ENCODE peak calls at places on chromosome 14, in five cellular contexts. T is HCT116, H is breast epithelium, W is transverse colon, G is upper lobe of left lung. Q is an unnamed sample.

GRCh38 chr14:24096545-24097181 is 2.6 kb downstream of the PCK2 start:
- DNase-seq in G (no peak), H (no peak), W (no peak), T (no peak), Q (no peak)

GRCh38 chr14:65184032-65184764 is 81.9 kb upstream of the MAX start:
- DNase-seq in T (no peak), H (no peak), G (no peak), W (no peak), Q (no peak)

GRCh38 chr14:60222820-60223219 is 26.2 kb upstream of the PPM1A start:
- DNase-seq in G (peak), H (peak), T (no peak), W (no peak), Q (no peak)

GRCh38 chr14:45089813-45090212 is 5.9 kb downstream of the PRPF39 start:
- DNase-seq in T (no peak), W (no peak), G (no peak), H (no peak), Q (no peak)

GRCh38 chr14:68865542-68865941 is 72.7 kb upstream of the ZFP36L1 start:
- DNase-seq in T (no peak), H (no peak), W (no peak), G (no peak), Q (no peak)

GRCh38 chr14:65421201-65421981 is 8.9 kb downstream of the FUT8 start:
- DNase-seq in W (no peak), T (no peak), G (no peak), H (no peak), Q (no peak)

GRCh38 chr14:103854822-103855733 is 7.7 kb upstream of the PPP1R13B start:
- DNase-seq in H (peak), T (no peak), W (peak), G (peak), Q (no peak)

GRCh38 chr14:54278087-54278486 is 118.7 kb upstream of the CDKN3 start:
- DNase-seq in G (no peak), H (no peak), T (no peak), W (no peak), Q (no peak)

GRCh38 chr14:104724981-104725771 is 1.1 kb downstream of the ADSS1 start:
- DNase-seq in H (no peak), G (no peak), T (no peak), W (peak), Q (no peak)

GRCh38 chr14:72638021-72638420 is 255.9 kb downstream of the DPF3 start:
- DNase-seq in T (no peak), G (no peak), H (no peak), W (no peak), Q (peak)

GRCh38 chr14:23071244-23071974 is 14.1 kb upstream of the CDH24 start:
- DNase-seq in W (peak), T (no peak), H (peak), G (peak), Q (peak)

GRCh38 chr14:89025581-89026236 is 201.3 kb downstream of the TTC8 start:
- DNase-seq in W (no peak), H (no peak), T (no peak), G (no peak), Q (peak)

GRCh38 chr14:98602983-98603382 is 669.0 kb downstream of the BCL11B start:
- DNase-seq in T (no peak), G (no peak), W (no peak), H (no peak), Q (peak)

GRCh38 chr14:24279301-24280186 is 8.1 kb upstream of the RABGGTA start:
- DNase-seq in T (no peak), H (no peak), G (peak), W (no peak), Q (no peak)

GRCh38 chr14:71022015-71022919 is 115.0 kb downstream of the PCNX1 start:
- DNase-seq in T (peak), W (no peak), H (no peak), G (no peak), Q (no peak)

GRCh38 chr14:102824832-102825231 is 47.6 kb downstream of the TRAF3 start:
- DNase-seq in W (no peak), T (no peak), G (no peak), H (peak), Q (no peak)

GRCh38 chr14:94227029-94227428 is 52.9 kb downstream of the PPP4R4 start:
- DNase-seq in H (no peak), W (no peak), G (no peak), T (no peak), Q (no peak)

GRCh38 chr14:75280448-75280830 is 1.8 kb downstream of the FOS start:
- DNase-seq in T (no peak), G (no peak), H (peak), W (no peak), Q (no peak)

DNA sequence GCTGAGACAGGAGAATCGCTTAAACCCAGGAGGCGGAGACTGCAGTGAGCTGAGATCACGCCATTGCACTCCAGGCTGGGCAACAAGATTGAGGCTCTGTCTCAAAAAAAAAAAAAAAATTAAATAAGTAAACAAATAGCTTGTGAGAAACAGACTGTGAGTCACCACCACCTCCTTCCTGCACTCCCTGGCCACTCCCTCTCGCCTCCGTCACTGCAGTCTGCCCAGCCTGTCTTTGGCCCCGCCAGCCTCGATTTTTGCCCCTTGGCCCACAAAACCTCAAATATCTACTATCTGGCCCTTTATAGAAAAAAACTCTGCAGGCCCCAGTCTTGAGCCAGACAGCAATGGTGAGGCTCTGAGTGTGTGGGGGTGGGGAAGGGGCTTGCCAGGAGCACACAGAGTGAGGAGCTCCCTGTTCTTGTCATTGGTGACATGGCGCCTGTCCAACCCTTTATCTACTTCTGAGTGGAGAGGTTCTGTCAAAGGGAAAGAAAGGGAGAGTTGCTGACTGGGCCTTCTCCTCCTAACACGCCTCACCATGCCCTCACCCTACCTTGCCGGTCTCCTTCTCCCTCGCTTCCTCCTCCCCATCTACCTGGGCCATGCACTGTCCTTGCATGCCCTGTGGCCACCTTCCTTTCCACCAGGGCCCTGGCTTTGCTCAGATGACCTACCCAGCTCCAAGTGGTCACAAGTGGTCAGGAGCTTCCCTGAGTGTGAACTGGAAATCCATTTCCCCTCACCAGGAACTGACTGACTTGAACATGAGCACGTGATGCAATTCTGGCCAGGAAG is 22.1 kb downstream of the LGMN start:
- DNase-seq in G (peak), W (peak), T (peak), H (peak), Q (no peak)
- TF ChIP-seq POLR2AphosphoS5 in G (no peak), W (no peak), T (no peak), H (no peak), Q (no peak)

GRCh38 chr14:74204481-74204880 is 34.8 kb upstream of the VSX2 start:
- DNase-seq in G (no peak), W (no peak), H (no peak), T (no peak), Q (no peak)
- TF ChIP-seq POLR2AphosphoS5 in G (no peak), W (no peak), H (no peak), T (no peak), Q (no peak)

DNA sequence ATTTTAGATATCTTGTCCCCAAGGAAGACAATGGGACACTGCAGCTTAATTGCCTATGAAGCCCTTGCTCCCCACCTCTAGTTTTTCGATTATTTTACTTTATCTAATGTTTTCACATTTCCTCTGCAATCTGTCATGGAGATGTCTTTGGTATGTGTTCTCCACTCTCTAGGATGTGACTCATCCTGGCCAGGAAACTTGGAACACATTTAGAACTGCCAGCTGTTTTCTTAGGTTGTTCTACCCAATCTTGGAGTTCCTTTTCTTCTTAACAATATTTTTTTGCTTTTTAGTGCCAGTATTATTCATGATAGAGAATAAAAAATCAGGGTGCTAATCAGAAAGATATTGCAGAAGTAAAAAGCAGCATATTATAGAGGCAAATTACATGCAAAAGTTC is 101.7 kb upstream of the CLEC14A start:
- DNase-seq in T (no peak), G (no peak), H (no peak), W (no peak), Q (no peak)
- TF ChIP-seq POLR2AphosphoS5 in T (no peak), G (peak), H (no peak), W (no peak), Q (no peak)

GRCh38 chr14:92577321-92577742 is 63.8 kb downstream of the RIN3 start:
- DNase-seq in W (no peak), H (no peak), T (no peak), G (no peak), Q (no peak)

GRCh38 chr14:92572050-92572449 is 58.5 kb downstream of the RIN3 start:
- DNase-seq in G (no peak), H (no peak), T (no peak), W (no peak), Q (no peak)

GRCh38 chr14:92575773-92576303 is 62.3 kb downstream of the RIN3 start:
- DNase-seq in H (no peak), T (no peak), G (no peak), W (no peak), Q (no peak)

GRCh38 chr14:92573761-92574498 is 60.3 kb downstream of the RIN3 start:
- DNase-seq in W (no peak), T (no peak), G (no peak), H (no peak), Q (no peak)

GRCh38 chr14:92575061-92575772 is 61.6 kb downstream of the RIN3 start:
- DNase-seq in G (no peak), W (no peak), H (no peak), T (no peak), Q (no peak)
- TF ChIP-seq POLR2AphosphoS5 in G (no peak), W (no peak), H (no peak), T (no peak), Q (no peak)

GRCh38 chr14:100279563-100279962 is 26.7 kb downstream of the SLC25A29 start:
- DNase-seq in H (no peak), W (no peak), T (no peak), G (no peak), Q (no peak)
- TF ChIP-seq POLR2AphosphoS5 in H (no peak), W (no peak), T (no peak), G (no peak), Q (no peak)

GRCh38 chr14:73727181-73727580 is 13.0 kb upstream of the PNMA1 start:
- DNase-seq in H (no peak), T (no peak), W (no peak), G (no peak), Q (no peak)

GRCh38 chr14:73729015-73729330 is 14.8 kb upstream of the PNMA1 start:
- DNase-seq in G (no peak), T (no peak), H (no peak), W (no peak), Q (no peak)

GRCh38 chr14:73729556-73730265 is 15.5 kb upstream of the PNMA1 start:
- DNase-seq in G (no peak), H (peak), W (no peak), T (no peak), Q (peak)

GRCh38 chr14:73726025-73726961 is 12.1 kb upstream of the PNMA1 start:
- DNase-seq in T (no peak), G (no peak), H (no peak), W (no peak), Q (peak)

DNA sequence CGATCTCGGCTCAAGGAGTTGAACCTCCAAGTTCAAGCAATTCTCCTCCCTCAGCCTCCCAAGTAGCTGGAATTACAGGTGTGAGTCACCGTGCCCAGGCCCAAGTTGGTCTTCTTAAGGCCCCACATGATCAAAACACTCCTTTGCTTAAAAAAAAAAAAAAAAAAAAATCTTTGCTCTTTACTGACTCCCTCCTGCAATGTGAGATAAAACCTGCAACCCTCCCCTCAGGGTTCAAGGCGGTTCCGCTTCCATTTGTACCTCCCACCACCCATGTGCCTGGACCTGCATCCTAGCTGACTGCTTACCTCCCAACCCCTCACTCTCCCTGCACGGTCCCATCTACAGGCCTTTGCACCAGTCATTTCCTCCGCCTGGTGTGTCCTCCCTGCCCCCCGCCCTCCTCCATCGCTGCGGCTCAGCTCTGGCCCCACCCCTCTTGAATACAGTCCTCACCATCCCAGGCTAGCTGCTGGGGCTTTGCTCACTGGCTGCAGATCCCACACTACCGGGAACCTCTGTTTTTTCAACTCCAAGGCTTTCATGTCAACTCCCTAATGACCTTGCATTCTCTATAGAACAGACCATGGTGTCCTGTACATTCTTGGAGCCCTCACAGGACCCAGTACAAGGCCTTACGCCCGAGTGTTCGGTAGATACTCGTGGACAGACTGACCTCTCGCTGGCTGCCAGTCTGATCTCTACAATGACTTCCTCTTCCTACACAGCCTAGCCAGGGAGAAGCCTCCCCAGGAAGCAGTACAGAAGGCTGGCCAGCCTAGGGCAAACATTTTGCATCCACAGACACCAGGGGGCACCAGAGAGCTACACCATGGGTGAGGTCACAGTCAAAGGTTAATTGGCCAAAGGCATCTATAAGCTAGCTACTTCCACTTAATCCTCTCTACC is 14.2 kb upstream of the PNMA1 start:
- DNase-seq in T (peak), G (peak), H (peak), W (peak), Q (peak)
- TF ChIP-seq POLR2AphosphoS5 in T (no peak), G (peak), H (peak), W (peak), Q (peak)

GRCh38 chr14:90968025-90968424 is 92.4 kb downstream of the RPS6KA5 start:
- DNase-seq in G (no peak), T (no peak), H (no peak), W (no peak), Q (no peak)
- TF ChIP-seq POLR2AphosphoS5 in G (no peak), T (no peak), H (no peak), W (no peak), Q (no peak)

DNA sequence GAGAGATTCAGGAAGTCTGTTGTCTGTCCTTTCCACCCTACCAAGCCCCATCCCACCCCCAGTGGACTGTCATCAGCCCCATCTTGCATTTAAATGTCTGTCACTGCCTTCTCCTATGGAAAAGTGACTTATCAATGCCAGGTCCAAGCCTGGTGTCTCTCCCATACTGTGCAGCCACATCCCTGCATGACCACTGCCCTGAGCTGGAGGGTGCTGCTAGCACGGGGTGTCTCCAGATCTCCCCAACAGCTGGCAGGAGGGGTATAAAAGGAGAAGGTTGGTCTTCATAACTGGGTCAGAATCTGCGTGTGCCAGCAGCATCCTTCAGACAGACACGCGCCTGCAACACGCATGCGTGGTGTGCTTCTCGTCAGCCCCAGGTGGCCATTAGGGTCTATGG is 154.4 kb upstream of the HIF1A start:
- DNase-seq in T (no peak), H (no peak), G (no peak), W (no peak), Q (no peak)
- TF ChIP-seq POLR2AphosphoS5 in T (no peak), H (no peak), G (no peak), W (no peak), Q (no peak)

DNA sequence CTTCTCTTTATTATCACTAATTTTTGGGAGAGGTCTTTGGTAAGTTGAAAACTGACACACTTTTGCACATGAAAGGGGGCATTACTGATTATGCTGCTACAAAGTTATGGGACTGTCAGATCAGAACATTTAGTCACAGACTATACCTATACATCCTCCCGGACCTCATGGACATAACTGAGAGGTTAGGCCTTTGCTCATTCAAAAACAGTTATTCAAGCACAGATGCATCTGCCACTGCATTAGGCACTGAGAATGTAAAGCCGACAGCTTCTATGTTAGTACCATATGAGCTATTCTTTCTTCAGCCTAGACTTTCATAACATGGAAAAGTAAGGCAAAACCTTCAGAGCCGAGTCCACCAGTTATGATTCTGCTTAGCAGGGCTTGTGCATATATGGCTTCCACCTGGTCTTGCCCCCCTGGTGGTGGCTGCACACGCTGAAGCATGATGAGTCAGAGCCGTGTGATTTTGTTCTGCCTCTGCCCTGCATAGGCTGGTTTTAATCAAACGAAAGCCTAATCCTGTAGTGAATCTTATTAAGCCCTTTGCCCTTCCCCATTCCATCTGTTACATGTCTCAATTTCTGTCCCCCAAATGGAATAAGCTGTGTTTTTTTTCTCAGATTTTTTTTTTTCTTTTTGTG is 21.8 kb upstream of the RNU6-8 start:
- DNase-seq in T (no peak), W (no peak), G (peak), H (no peak), Q (no peak)
- TF ChIP-seq POLR2AphosphoS5 in T (no peak), W (no peak), G (no peak), H (no peak), Q (peak)

GRCh38 chr14:51652168-51653095 is 722 bp downstream of the FRMD6 start:
- DNase-seq in W (peak), T (no peak), G (peak), H (no peak), Q (no peak)

GRCh38 chr14:51653096-51653814 is 1.5 kb downstream of the FRMD6 start:
- DNase-seq in H (no peak), T (no peak), W (no peak), G (no peak), Q (no peak)

GRCh38 chr14:51651388-51652167 is at the start of gene FRMD6:
- DNase-seq in T (peak), G (peak), W (peak), H (peak), Q (peak)

GRCh38 chr14:51653855-51654548 is 2.3 kb downstream of the FRMD6 start:
- DNase-seq in W (no peak), H (no peak), G (no peak), T (no peak), Q (no peak)

GRCh38 chr14:51654549-51654879 is 2.8 kb downstream of the FRMD6 start:
- DNase-seq in G (no peak), H (no peak), W (no peak), T (no peak), Q (no peak)
- TF ChIP-seq POLR2AphosphoS5 in G (no peak), H (no peak), W (no peak), T (no peak), Q (no peak)